ENCODE peak calls at places on chromosomes 3 and 15, in four cellular contexts. H is endodermal cell, Z is small intestine, V is HepG2. Q is an unnamed sample.
A peak's percentile ranks its signal among the peaks of the same experiment; 100 is the strongest.

GRCh38 chr3:134078169-134078821 is 48.6 kb upstream of the SLCO2A1 start:
- DNase-seq in H (peak; percentile 7), Z (no peak), V (no peak), Q (no peak)

GRCh38 chr3:177615015-177615414 is 417.7 kb upstream of the TBL1XR1 start:
- DNase-seq in H (no peak), Z (peak; percentile 35), V (peak; percentile 82), Q (no peak)

GRCh38 chr3:72722930-72723726 is 125.1 kb downstream of the SHQ1 start:
- DNase-seq in H (no peak), Z (no peak), V (no peak), Q (no peak)

GRCh38 chr3:123365450-123366143 is 83.3 kb downstream of the ADCY5 start:
- DNase-seq in H (peak; percentile 88), Z (peak; percentile 31), V (peak; percentile 16), Q (no peak)

GRCh38 chr3:12155833-12156232 is 2.9 kb downstream of the TIMP4 start:
- DNase-seq in H (no peak), Z (peak; percentile 81), V (peak; percentile 25), Q (no peak)

GRCh38 chr3:44862221-44862637 is 517 bp downstream of the TMEM42 start:
- DNase-seq in H (no peak), Z (peak; percentile 37), V (peak; percentile 9), Q (peak; percentile 34)

GRCh38 chr3:197224034-197224444 is 74.4 kb downstream of the DLG1 start:
- DNase-seq in H (no peak), Z (peak; percentile 60), V (peak; percentile 56), Q (no peak)

GRCh38 chr3:45666729-45667440 is 22.3 kb upstream of the SACM1L start:
- DNase-seq in H (no peak), Z (no peak), V (no peak), Q (no peak)

GRCh38 chr3:14549256-14549931 is 9.3 kb upstream of the GRIP2 start:
- DNase-seq in H (no peak), Z (peak; percentile 25), V (peak; percentile 18), Q (no peak)

GRCh38 chr15:34729886-34730285 is 24.9 kb downstream of the GJD2 start:
- DNase-seq in H (no peak), Z (no peak), V (no peak), Q (no peak)

GRCh38 chr15:85707519-85708338 is 87.0 kb downstream of the KLHL25 start:
- DNase-seq in H (no peak), Z (peak; percentile 51), V (peak; percentile 93), Q (no peak)

GRCh38 chr3:10835406-10835805 is 19.4 kb downstream of the SLC6A11 start:
- DNase-seq in H (peak; percentile 71), Z (no peak), V (peak; percentile 7), Q (no peak)

GRCh38 chr15:58229297-58229768 is 91.2 kb downstream of the AQP9 start:
- DNase-seq in H (peak; percentile 76), Z (no peak), V (peak; percentile 47), Q (no peak)

GRCh38 chr15:85172846-85173490 is 191.3 kb downstream of the PDE8A start:
- DNase-seq in H (no peak), Z (no peak), V (no peak), Q (no peak)

GRCh38 chr3:129973853-129974252 is 667 bp upstream of the TRH start:
- DNase-seq in H (no peak), Z (no peak), V (no peak), Q (no peak)

GRCh38 chr15:94125698-94126097 is 105.7 kb upstream of the MCTP2 start:
- DNase-seq in H (no peak), Z (no peak), V (no peak), Q (no peak)

GRCh38 chr3:109265300-109265699 is 51.0 kb downstream of the DPPA2 start:
- DNase-seq in H (no peak), Z (peak; percentile 1), V (no peak), Q (no peak)

GRCh38 chr15:49495993-49496747 is 73.1 kb downstream of the FGF7 start:
- DNase-seq in H (no peak), Z (no peak), V (no peak), Q (no peak)

GRCh38 chr3:18810306-18810661 is 338.0 kb upstream of the KCNH8 start:
- DNase-seq in H (no peak), Z (no peak), V (no peak), Q (no peak)

GRCh38 chr3:121739902-121740301 is 9.6 kb downstream of the GOLGB1 start:
- DNase-seq in H (no peak), Z (no peak), V (no peak), Q (no peak)

GRCh38 chr3:123605789-123606234 is 21.0 kb upstream of the HACD2 start:
- DNase-seq in H (peak; percentile 63), Z (peak; percentile 94), V (peak; percentile 99), Q (no peak)

GRCh38 chr3:149199474-149199873 is 22.2 kb downstream of the CP start:
- DNase-seq in H (no peak), Z (no peak), V (no peak), Q (no peak)

GRCh38 chr3:188185717-188186236 is 31.8 kb downstream of the LPP start:
- DNase-seq in H (no peak), Z (peak; percentile 63), V (peak; percentile 85), Q (no peak)

GRCh38 chr15:61195116-61196002 is 33.7 kb downstream of the RORA start:
- DNase-seq in H (peak; percentile 49), Z (peak; percentile 44), V (peak; percentile 23), Q (no peak)

GRCh38 chr3:142858043-142858442 is 30.8 kb downstream of the PCOLCE2 start:
- DNase-seq in H (no peak), Z (no peak), V (no peak), Q (no peak)

GRCh38 chr3:186411994-186412393 is 50.0 kb upstream of the DGKG start:
- DNase-seq in H (no peak), Z (no peak), V (no peak), Q (no peak)

GRCh38 chr15:25339431-25339830 is 99.4 kb downstream of the UBE3A start:
- DNase-seq in H (no peak), Z (no peak), V (no peak), Q (no peak)

GRCh38 chr15:88012233-88012632 is 244.3 kb downstream of the NTRK3 start:
- DNase-seq in H (no peak), Z (no peak), V (no peak), Q (no peak)

GRCh38 chr3:52596658-52597265 is 60.4 kb downstream of the UQCC5 start:
- DNase-seq in H (no peak), Z (no peak), V (no peak), Q (no peak)

GRCh38 chr3:32420138-32420981 is 28.7 kb downstream of the CMTM7 start:
- DNase-seq in H (peak; percentile 91), Z (no peak), V (peak; percentile 89), Q (no peak)

GRCh38 chr15:57726411-57726810 is 19.9 kb downstream of the POLR2M start:
- DNase-seq in H (no peak), Z (no peak), V (no peak), Q (no peak)

GRCh38 chr3:148036331-148036881 is 627.2 kb downstream of the ZIC1 start:
- DNase-seq in H (no peak), Z (no peak), V (no peak), Q (no peak)

GRCh38 chr15:36126194-36126593 is 453.2 kb upstream of the CDIN1 start:
- DNase-seq in H (no peak), Z (no peak), V (no peak), Q (no peak)

GRCh38 chr3:193812078-193812725 is 219.2 kb downstream of the OPA1 start:
- DNase-seq in H (peak; percentile 80), Z (no peak), V (no peak), Q (no peak)

GRCh38 chr3:23455775-23456174 is 252.6 kb downstream of the UBE2E2 start:
- DNase-seq in H (no peak), Z (no peak), V (no peak), Q (no peak)

GRCh38 chr15:36882487-36883108 is 217.8 kb downstream of the MEIS2 start:
- DNase-seq in H (peak; percentile 73), Z (peak; percentile 57), V (no peak), Q (no peak)

GRCh38 chr3:185270956-185271332 is 17.1 kb upstream of the EHHADH start:
- DNase-seq in H (no peak), Z (no peak), V (no peak), Q (no peak)

GRCh38 chr15:39593071-39594055 is 12.5 kb downstream of the THBS1 start:
- DNase-seq in H (no peak), Z (no peak), V (no peak), Q (no peak)

GRCh38 chr15:95405447-95405846 is 925.1 kb upstream of the NR2F2 start:
- DNase-seq in H (no peak), Z (no peak), V (no peak), Q (no peak)

GRCh38 chr3:31407665-31408064 is 125.1 kb upstream of the STT3B start:
- DNase-seq in H (no peak), Z (no peak), V (no peak), Q (no peak)

GRCh38 chr15:64151727-64152506 is at the start of gene SNX22:
- DNase-seq in H (no peak), Z (no peak), V (no peak), Q (no peak)

GRCh38 chr15:64152507-64153387 is 1.2 kb downstream of the SNX22 start:
- DNase-seq in H (peak; percentile 69), Z (no peak), V (no peak), Q (no peak)

GRCh38 chr15:64156652-64157331 is 5.3 kb downstream of the SNX22 start:
- DNase-seq in H (no peak), Z (no peak), V (no peak), Q (no peak)

GRCh38 chr15:64155802-64156651 is 4.5 kb downstream of the SNX22 start:
- DNase-seq in H (no peak), Z (no peak), V (no peak), Q (no peak)

GRCh38 chr15:64153480-64154367 is 2.2 kb downstream of the SNX22 start:
- DNase-seq in H (peak; percentile 99), Z (peak; percentile 84), V (peak; percentile 77), Q (peak; percentile 85)
- H3K27ac ChIP-seq in H (peak overlapping the region; percentile 44), Z (no peak overlapping the region), V (peak overlapping the region; percentile 35), Q (no peak overlapping the region)

DNA sequence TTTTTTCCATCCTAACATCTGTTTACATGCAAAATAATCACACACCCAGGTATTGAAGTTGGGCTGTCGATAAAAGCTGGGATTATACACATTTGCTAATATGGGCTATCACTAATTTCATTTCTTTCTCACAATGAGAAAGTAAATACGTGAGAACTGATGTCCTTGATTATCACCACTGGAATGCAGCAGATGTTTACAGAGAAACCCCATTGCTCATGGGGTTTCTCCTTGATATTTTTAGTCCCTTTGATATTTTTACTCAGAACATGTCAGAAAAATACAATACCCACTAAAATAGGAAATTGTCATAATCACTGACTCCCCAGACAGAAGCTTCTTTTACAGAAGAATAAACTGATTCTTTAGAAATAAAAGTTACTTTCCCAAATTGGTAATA is 535.1 kb upstream of the CCDC54 start:
- DNase-seq in H (no peak), Z (no peak), V (no peak), Q (no peak)
- H3K4me1 ChIP-seq in H (peaks cover 10% of the 10 kb centered on the region), Z (no peaks in the 10 kb centered on the region), V (no peaks in the 10 kb centered on the region), Q (no peaks in the 10 kb centered on the region)

GRCh38 chr3:124836448-124836847 is 50.7 kb downstream of the ITGB5 start:
- DNase-seq in H (no peak), Z (no peak), V (no peak), Q (no peak)
- H3K27ac ChIP-seq in H (no peak overlapping the region), Z (no peak overlapping the region), V (peak overlapping the region; percentile 100), Q (no peak overlapping the region)

DNA sequence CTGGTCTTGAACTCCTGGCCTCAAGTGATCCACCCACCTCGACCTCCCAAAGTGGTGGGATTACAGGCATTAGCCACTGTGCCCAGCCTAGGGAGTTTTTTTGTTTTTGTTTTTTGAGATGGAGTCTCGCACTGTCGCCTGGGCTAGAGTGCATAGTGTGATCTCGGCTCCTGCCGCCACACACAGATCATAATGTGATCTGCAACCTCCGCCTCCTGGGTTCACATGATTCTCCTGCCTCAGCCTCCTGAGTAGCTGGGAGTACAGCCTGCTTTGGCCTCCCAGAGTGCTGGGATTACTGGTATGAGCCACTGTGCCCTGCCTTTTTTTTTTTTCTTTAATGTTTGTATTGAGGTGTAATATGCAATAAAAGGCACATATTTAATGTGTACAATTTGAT is 78.2 kb downstream of the SMAD3 start:
- DNase-seq in H (peak; percentile 26), Z (no peak), V (no peak), Q (no peak)
- H3K4me1 ChIP-seq in H (peaks cover 30% of the 10 kb centered on the region), Z (peaks cover 57% of the 10 kb centered on the region), V (peaks cover 90% of the 10 kb centered on the region), Q (peaks cover 32% of the 10 kb centered on the region)